ENCODE peak calls at places on chromosomes 12 and 14, in six cellular contexts. O is HCT116, Q is IMR-90, F is A549, S is H1, Z is GM12878. J is an unnamed sample.

GRCh38 chr12:127191124-127191523 is 1075.8 kb upstream of the TMEM132C start:
- DNase-seq in O (no peak), Q (peak; percentile 74), F (no peak), S (no peak), Z (no peak), J (no peak)

GRCh38 chr14:28949503-28949902 is 182.9 kb downstream of the FOXG1 start:
- DNase-seq in O (no peak), Q (no peak), F (no peak), S (no peak), Z (no peak), J (no peak)

GRCh38 chr12:90305379-90305778 is 596.7 kb upstream of the ATP2B1 start:
- DNase-seq in O (peak; percentile 6), Q (no peak), F (no peak), S (no peak), Z (no peak), J (no peak)

GRCh38 chr12:58877243-58877743 is 43.0 kb downstream of the LRIG3 start:
- DNase-seq in O (no peak), Q (peak; percentile 100), F (peak; percentile 8), S (no peak), Z (no peak), J (no peak)

GRCh38 chr14:105330491-105330895 is 15.9 kb downstream of the PACS2 start:
- DNase-seq in O (no peak), Q (peak; percentile 60), F (no peak), S (no peak), Z (no peak), J (no peak)

GRCh38 chr12:28088566-28089277 is 101.5 kb upstream of the CCDC91 start:
- DNase-seq in O (no peak), Q (no peak), F (no peak), S (no peak), Z (no peak), J (no peak)

GRCh38 chr12:92784795-92785562 is 82.2 kb downstream of the PLEKHG7 start:
- DNase-seq in O (peak; percentile 72), Q (peak; percentile 79), F (peak; percentile 67), S (peak; percentile 19), Z (peak; percentile 70), J (peak; percentile 38)

GRCh38 chr14:25308244-25308643 is 258.3 kb upstream of the STXBP6 start:
- DNase-seq in O (no peak), Q (no peak), F (no peak), S (peak; percentile 15), Z (no peak), J (no peak)

GRCh38 chr12:44379827-44380226 is 496.3 kb downstream of the NELL2 start:
- DNase-seq in O (no peak), Q (no peak), F (no peak), S (no peak), Z (no peak), J (no peak)

GRCh38 chr12:61546296-61546695 is 713.9 kb upstream of the USP15 start:
- DNase-seq in O (peak; percentile 26), Q (no peak), F (no peak), S (no peak), Z (no peak), J (no peak)

GRCh38 chr14:66434464-66434863 is 51.7 kb upstream of the CCDC196 start:
- DNase-seq in O (no peak), Q (no peak), F (no peak), S (no peak), Z (no peak), J (no peak)

GRCh38 chr12:49055978-49056754 is 4.4 kb downstream of the KMT2D start:
- DNase-seq in O (peak; percentile 35), Q (peak; percentile 82), F (peak; percentile 75), S (no peak), Z (peak; percentile 65), J (peak; percentile 81)

GRCh38 chr12:81084848-81085350 is 7.0 kb downstream of the ACSS3 start:
- DNase-seq in O (no peak), Q (no peak), F (no peak), S (no peak), Z (no peak), J (no peak)

GRCh38 chr12:64670856-64671639 is 60.8 kb downstream of the RASSF3 start:
- DNase-seq in O (peak; percentile 59), Q (peak; percentile 69), F (no peak), S (no peak), Z (no peak), J (no peak)

GRCh38 chr12:1800646-1801284 is 19.6 kb upstream of the LRTM2 start:
- DNase-seq in O (no peak), Q (peak; percentile 54), F (peak; percentile 41), S (no peak), Z (no peak), J (peak; percentile 68)

GRCh38 chr12:84624601-84625000 is 288.0 kb downstream of the SLC6A15 start:
- DNase-seq in O (no peak), Q (no peak), F (no peak), S (no peak), Z (no peak), J (no peak)

GRCh38 chr12:79223761-79224160 is 359.2 kb downstream of the SYT1 start:
- DNase-seq in O (no peak), Q (no peak), F (no peak), S (no peak), Z (no peak), J (no peak)

GRCh38 chr14:43359317-43359716 is 1147.8 kb downstream of the FSCB start:
- DNase-seq in O (no peak), Q (no peak), F (no peak), S (no peak), Z (no peak), J (no peak)

GRCh38 chr12:107435520-107435919 is 250.1 kb upstream of the PWP1 start:
- DNase-seq in O (no peak), Q (no peak), F (no peak), S (no peak), Z (no peak), J (no peak)

GRCh38 chr12:89319111-89319510 is 33.2 kb downstream of the DUSP6 start:
- DNase-seq in O (no peak), Q (no peak), F (no peak), S (no peak), Z (no peak), J (no peak)

GRCh38 chr12:14570231-14570630 is 2.5 kb upstream of the PLBD1 start:
- DNase-seq in O (no peak), Q (no peak), F (no peak), S (no peak), Z (no peak), J (no peak)

GRCh38 chr14:104864267-104865068 is 600 bp upstream of the CEP170B start:
- DNase-seq in O (peak; percentile 33), Q (no peak), F (peak; percentile 37), S (peak; percentile 73), Z (no peak), J (no peak)

GRCh38 chr14:51507556-51508511 is 143.9 kb upstream of the FRMD6 start:
- DNase-seq in O (no peak), Q (peak; percentile 28), F (no peak), S (no peak), Z (no peak), J (peak; percentile 68)

GRCh38 chr12:98998697-98999299 is 353.7 kb downstream of the APAF1 start:
- DNase-seq in O (peak; percentile 12), Q (peak; percentile 38), F (peak; percentile 73), S (no peak), Z (no peak), J (peak; percentile 55)

GRCh38 chr12:66859751-66860440 is 181.0 kb upstream of the GRIP1 start:
- DNase-seq in O (no peak), Q (no peak), F (no peak), S (no peak), Z (no peak), J (no peak)

DNA sequence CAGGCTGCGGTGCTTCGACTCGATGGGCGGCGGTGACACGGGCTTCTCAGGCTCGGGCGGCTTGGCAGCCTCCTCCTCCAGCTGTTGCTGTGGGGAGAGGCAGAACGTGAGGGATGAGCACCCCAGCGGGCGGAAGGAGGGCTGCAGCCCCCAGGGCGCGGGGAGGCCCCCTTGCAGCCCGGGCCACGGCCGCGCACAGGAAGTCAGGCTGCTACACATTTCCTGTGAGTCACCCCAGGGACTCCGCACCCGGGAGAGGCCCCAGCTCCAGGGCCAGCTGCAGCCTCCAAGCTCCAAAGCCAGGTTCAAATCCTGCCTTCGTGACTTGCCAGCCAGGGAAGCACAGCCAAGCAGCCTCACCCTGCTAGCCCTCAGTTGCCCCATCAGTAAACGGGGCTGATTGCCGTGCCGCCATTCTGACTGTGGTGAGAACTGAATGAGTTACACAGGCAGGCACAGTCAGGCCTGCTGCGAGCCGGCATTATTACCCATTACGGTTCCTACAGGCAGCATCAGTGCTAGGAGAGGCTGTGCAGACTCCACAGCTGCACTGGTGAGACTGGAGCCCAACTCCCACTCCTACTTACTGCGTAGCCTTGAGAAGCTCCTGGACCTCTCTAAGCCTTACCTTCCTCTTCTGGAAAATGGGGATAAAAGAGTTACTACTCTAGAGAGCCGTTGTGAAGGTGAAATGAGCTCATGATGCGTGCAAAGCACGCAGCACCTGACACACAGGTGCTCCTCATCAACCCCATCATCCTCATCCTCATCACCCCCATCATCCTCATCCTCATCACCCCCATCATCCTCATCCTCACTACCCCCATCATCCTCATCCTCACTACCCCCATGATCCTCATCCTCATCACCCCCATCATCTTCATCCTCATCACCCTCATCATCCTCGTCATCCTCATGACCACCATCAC is 100.9 kb downstream of the NCOR2 start:
- DNase-seq in O (no peak), Q (peak; percentile 16), F (no peak), S (no peak), Z (no peak), J (no peak)
- TF ChIP-seq RAD21 in O (no peak), Q (no peak), F (no peak), S (no peak), Z (peak; percentile 51), J (no peak)

DNA sequence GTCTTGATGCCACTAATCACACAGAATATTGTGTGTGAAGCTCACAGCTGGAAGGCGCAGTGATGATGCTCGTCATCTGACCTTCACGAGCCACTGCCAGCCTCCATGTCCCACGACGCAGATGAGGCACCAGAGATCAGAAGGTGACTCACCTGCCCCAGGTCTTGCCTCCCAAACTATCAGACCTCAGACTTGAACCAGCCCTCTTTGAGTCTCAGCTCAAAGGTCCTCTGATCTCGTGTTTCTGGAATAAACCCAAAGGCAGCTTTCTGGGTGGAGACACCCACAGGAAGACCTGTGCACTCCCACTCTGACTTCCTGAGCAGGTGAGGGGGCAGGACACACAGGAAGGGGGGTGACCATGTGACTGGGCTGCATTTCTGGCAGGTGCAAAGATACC is 19.6 kb upstream of the CHGA start:
- DNase-seq in O (no peak), Q (no peak), F (no peak), S (no peak), Z (no peak), J (no peak)
- TF ChIP-seq RAD21 in O (no peak), Q (no peak), F (no peak), S (no peak), Z (no peak), J (no peak)

GRCh38 chr12:131015581-131016337 is 62.1 kb downstream of the ADGRD1 start:
- DNase-seq in O (no peak), Q (no peak), F (no peak), S (no peak), Z (no peak), J (no peak)
- TF ChIP-seq RAD21 in O (no peak), Q (no peak), F (no peak), S (no peak), Z (no peak), J (no peak)

DNA sequence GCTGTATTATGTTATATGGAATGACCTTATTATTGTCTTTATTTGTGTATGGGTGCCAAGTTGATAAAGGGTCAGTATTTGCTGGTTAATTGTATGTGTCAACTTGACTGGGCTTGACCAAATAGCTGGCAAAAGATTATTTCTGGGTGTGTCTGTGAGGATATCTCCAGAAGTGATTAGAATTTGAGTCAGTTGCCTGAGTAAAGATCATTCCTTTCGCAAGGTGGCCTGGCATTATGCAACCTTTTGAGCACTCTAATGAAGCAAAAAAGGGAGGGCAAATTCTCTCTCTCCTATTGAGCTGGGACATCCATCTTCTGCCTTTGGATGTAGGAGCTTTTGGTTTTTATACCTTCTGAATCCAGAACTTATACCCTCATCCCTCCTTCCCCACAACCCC is 82.3 kb downstream of the ATXN7L3B start:
- DNase-seq in O (no peak), Q (no peak), F (no peak), S (no peak), Z (no peak), J (no peak)
- TF ChIP-seq RAD21 in O (no peak), Q (no peak), F (no peak), S (no peak), Z (no peak), J (no peak)